ENCODE peak calls at places on chromosomes 12 and 14, in four cellular contexts. Y is sigmoid colon, Q is transverse colon, F is HepG2. T is an unnamed sample.
A peak's percentile ranks its signal among the peaks of the same experiment; 100 is the strongest.

GRCh38 chr12:114668151-114668891 is 15.7 kb downstream of the TBX3 start:
- DNase-seq in Y (peak; percentile 84), Q (peak; percentile 90), F (peak; percentile 93), T (peak; percentile 82)

GRCh38 chr14:65834051-65834450 is 421.5 kb downstream of the FUT8 start:
- DNase-seq in Q (no peak), F (no peak), Y (no peak), T (no peak)

GRCh38 chr12:86137936-86138335 is 118.3 kb downstream of the MGAT4C start:
- DNase-seq in Y (no peak), F (no peak), Q (no peak), T (no peak)

GRCh38 chr12:102593128-102593527 is 112.8 kb upstream of the IGF1 start:
- DNase-seq in Q (no peak), Y (no peak), F (no peak), T (no peak)

GRCh38 chr12:23830210-23830609 is 119.3 kb downstream of the SOX5 start:
- DNase-seq in Y (no peak), F (no peak), Q (no peak), T (no peak)

GRCh38 chr14:44369401-44370123 is 137.5 kb downstream of the FSCB start:
- DNase-seq in Q (no peak), Y (no peak), F (no peak), T (no peak)

GRCh38 chr12:63882844-63883243 is 38.3 kb downstream of the SRGAP1 start:
- DNase-seq in Y (no peak), F (no peak), Q (no peak), T (no peak)

GRCh38 chr14:20035938-20036337 is at the start of gene OR4K13:
- DNase-seq in Y (no peak), F (no peak), Q (no peak), T (no peak)

GRCh38 chr12:1884651-1885050 is 33.8 kb downstream of the CACNA2D4 start:
- DNase-seq in Q (no peak), Y (no peak), F (no peak), T (no peak)

GRCh38 chr14:37172024-37172869 is at the start of gene SLC25A21:
- DNase-seq in Q (peak; percentile 68), Y (peak; percentile 87), F (peak; percentile 85), T (peak; percentile 77)
- TF ChIP-seq POLR2A in Q (peak; percentile 30), Y (peak; percentile 26), F (peak; percentile 91), T (no peak)

GRCh38 chr12:6494968-6495367 is 1.1 kb downstream of the NCAPD2 start:
- DNase-seq in F (no peak), Q (no peak), Y (no peak), T (no peak)

GRCh38 chr12:6489449-6489848 is 3.6 kb downstream of the MRPL51 start:
- DNase-seq in F (no peak), Y (no peak), Q (no peak), T (no peak)

GRCh38 chr12:6492838-6493579 is at the start of gene MRPL51:
- DNase-seq in Y (peak; percentile 98), F (peak; percentile 90), Q (peak; percentile 98), T (peak; percentile 98)

GRCh38 chr12:6493580-6494350 is at the start of gene NCAPD2:
- DNase-seq in Q (peak; percentile 96), F (peak; percentile 94), Y (peak; percentile 98), T (peak; percentile 95)

DNA sequence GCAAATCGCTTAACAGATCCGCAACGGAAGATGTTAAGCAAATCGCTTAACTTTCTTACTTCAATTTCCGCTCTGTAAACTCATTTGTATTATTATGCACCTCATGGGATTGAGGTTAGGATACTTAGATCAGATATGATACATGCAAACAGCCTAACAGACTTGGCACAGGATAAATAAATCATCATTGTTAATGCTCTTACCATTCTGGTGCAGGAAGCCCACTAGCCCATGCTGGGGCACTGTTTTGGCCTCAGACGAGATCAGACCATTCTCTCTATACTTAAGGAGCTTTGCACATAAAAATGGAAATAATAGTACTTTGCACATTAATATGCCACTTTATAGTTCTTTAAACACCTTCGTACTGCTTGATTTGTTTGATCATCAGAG is 445 bp downstream of the NCAPD2 start:
- DNase-seq in Q (no peak), F (no peak), Y (no peak), T (no peak)
- TF ChIP-seq CTCF in Q (no peak), F (no peak), Y (no peak), T (no peak)

GRCh38 chr14:60980811-60981625 is at the start of the genes SLC38A6 and TRMT5:
- DNase-seq in Q (peak; percentile 95), Y (peak; percentile 97), F (peak; percentile 91), T (peak; percentile 94)
- TF ChIP-seq POLR2AphosphoS5 in Q (peak; percentile 75), Y (peak; percentile 79), F (peak; percentile 93), T (peak; percentile 97)

GRCh38 chr12:68814490-68815231 is 6.7 kb downstream of the MDM2 start:
- DNase-seq in Y (no peak), Q (no peak), F (no peak), T (no peak)
- TF ChIP-seq POLR2A in Y (no peak), Q (no peak), F (no peak), T (no peak)

GRCh38 chr14:50529288-50530179 is 2.8 kb downstream of the MAP4K5 start:
- DNase-seq in F (no peak), Y (no peak), Q (no peak), T (no peak)
- TF ChIP-seq CTCF in F (no peak), Y (no peak), Q (no peak), T (no peak)

DNA sequence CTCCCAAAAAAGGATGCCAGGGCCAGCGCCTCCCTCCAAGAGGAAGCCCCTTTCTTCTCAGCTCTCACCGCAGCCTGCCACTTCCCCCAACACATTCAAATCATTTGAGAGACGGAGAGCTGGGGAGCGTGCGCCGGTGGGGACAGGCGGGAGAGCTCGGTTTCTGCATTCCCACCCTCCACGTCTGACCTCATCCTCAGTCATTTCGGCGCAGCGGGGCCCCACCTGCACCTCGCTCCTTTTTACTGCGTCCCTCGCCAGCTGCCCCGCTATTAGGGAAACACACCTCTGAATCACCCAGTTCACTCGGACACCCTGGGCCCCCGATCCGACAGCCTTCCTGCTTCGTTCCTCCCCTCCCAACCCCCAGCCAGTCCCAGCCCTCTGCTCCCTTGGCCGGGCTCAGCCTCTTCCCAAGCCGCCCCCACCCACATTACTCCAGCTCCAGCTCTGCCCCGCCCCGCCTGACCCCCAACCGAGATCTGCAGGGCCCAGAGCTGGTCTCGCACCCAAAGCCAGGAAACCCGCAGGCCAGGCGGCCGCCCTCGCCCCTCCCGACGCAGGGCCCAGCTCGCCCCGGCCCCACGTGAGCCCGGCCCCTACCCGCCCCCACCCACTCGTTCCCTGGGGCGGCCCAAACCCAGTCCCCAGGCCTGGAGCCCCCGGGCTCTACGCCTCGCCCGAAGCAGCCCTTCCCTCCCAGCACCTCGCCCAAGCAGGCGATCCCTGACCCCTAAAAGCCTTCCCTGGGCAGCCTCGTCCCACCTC is 797 bp downstream of the CORO1C start:
- DNase-seq in Y (peak; percentile 90), F (peak; percentile 54), Q (peak; percentile 76), T (peak; percentile 52)
- TF ChIP-seq POLR2AphosphoS5 in Y (peak; percentile 90), F (no peak), Q (peak; percentile 81), T (peak; percentile 71)

DNA sequence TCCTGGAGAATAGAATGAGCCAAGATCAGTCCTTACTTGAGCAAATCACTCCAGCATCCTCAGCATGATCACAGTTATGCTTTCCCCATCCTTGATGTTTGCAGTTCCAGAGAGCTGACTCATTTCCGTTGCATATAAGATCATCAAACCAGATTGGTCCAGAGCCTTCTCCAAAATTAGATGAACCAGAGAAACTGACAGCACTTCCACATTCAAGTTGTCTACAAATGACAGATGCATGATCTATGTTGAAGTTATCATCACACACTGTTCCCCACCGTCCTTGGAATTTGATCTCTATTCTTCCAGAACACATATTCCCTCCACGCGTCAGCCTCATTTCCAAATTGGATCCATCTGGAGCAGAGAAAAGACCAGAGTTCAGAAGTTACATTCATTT is 4.7 kb downstream of the CD163 start:
- DNase-seq in F (no peak), Y (no peak), Q (no peak), T (no peak)
- TF ChIP-seq POLR2A in F (no peak), Y (no peak), Q (peak; percentile 30), T (no peak)

GRCh38 chr14:51849095-51849494 is 11.3 kb upstream of the GNG2 start:
- DNase-seq in Q (no peak), Y (no peak), F (no peak), T (no peak)

GRCh38 chr14:51845811-51846210 is 14.6 kb upstream of the GNG2 start:
- DNase-seq in Q (no peak), F (no peak), Y (no peak), T (no peak)

GRCh38 chr14:51848120-51848519 is 12.3 kb upstream of the GNG2 start:
- DNase-seq in Y (no peak), Q (no peak), F (no peak), T (no peak)

GRCh38 chr14:51847489-51847796 is 13.0 kb upstream of the GNG2 start:
- DNase-seq in Q (no peak), Y (no peak), F (no peak), T (no peak)

GRCh38 chr14:51846631-51847488 is 13.6 kb upstream of the GNG2 start:
- DNase-seq in Q (peak; percentile 67), F (no peak), Y (peak; percentile 68), T (peak; percentile 45)
- TF ChIP-seq CTCF in Q (no peak), F (no peak), Y (no peak), T (no peak)

DNA sequence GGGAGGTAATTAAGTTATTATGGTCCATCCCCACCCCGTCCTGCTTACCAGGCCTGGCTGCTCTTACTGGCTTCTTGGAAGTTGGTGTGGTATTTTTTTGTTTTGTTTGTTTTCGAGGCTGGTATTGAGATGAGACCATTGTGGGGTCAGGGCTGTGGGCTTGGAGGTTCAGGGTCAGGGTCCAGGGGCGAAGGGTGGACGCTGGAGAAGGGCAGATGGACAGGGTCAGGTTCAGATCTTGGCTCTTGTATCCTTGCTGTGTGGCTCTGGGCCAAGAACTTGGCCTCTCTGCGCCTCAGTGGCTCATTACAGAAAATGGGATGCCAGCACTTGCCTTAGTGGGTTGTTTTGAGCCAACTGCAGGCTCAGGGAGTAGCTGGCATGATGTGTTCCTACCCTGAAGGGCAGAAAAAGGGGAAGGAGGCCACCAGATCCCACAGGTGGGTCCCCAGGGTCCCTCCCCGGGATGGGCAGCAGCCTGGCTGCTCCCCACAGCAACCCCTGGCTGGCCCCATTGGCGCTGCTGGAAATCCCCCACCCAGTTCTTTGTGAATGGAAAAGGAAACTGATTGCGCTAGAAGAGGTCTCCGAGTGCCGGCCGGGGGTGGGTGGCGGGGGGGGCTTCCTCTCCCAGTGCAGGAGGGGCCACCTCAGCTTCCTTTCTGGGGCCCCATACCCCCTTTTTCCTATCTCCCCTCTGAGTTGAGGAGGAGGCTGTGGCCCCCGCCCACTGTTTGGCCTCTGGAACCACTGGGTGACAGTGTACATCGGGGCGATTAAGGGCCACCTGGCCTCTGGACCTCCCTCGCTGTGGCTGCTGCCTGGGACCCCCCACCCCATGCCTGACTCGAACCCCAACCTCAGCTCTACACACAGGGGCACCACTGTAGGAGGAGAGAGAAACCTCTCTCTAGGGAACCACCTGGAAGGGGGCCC is 25.0 kb downstream of the SH2B3 start:
- DNase-seq in Q (no peak), Y (no peak), F (no peak), T (no peak)
- TF ChIP-seq POLR2AphosphoS5 in Q (no peak), Y (no peak), F (no peak), T (no peak)

T was measured in stomach.